ENCODE peak calls at places on chromosome 1, in nine cellular contexts. W, G, P, E, N, Y, Z, H and I are unnamed samples.
A peak's percentile ranks its signal among the peaks of the same experiment; 100 is the strongest.

GRCh38 chr1:201719812-201720521 is 109.0 kb upstream of the IPO9 start:
- DNase-seq in H (peak; percentile 90), G (no peak), W (peak; percentile 48), E (peak; percentile 57), Y (peak; percentile 96), P (no peak), Z (peak; percentile 82), N (peak; percentile 50), I (peak; percentile 92)

GRCh38 chr1:89489037-89489729 is 35.4 kb upstream of the LRRC8B start:
- DNase-seq in N (peak; percentile 14), Y (no peak), G (no peak), W (peak; percentile 35), Z (no peak), E (peak; percentile 83), H (peak; percentile 77), P (no peak), I (no peak)

GRCh38 chr1:41268154-41268770 is 26.2 kb upstream of the SCMH1 start:
- DNase-seq in G (peak; percentile 81), N (peak; percentile 85), P (peak; percentile 79), Y (peak; percentile 88), W (peak; percentile 77), Z (peak; percentile 84), H (peak; percentile 85), E (peak; percentile 69), I (peak; percentile 88)

GRCh38 chr1:178540646-178541045 is 27.7 kb downstream of the TEX35 start:
- DNase-seq in E (peak; percentile 92), Z (no peak), H (peak; percentile 94), P (no peak), W (no peak), G (no peak), Y (no peak), N (no peak), I (no peak)

GRCh38 chr1:158527190-158527815 is 26.9 kb downstream of the OR6Y1 start:
- DNase-seq in G (no peak), P (no peak), E (no peak), Z (no peak), W (no peak), H (peak; percentile 54), Y (no peak), N (no peak), I (no peak)

GRCh38 chr1:180912801-180913616 is at the start of gene KIAA1614:
- DNase-seq in N (no peak), Z (peak; percentile 66), E (peak; percentile 72), Y (peak; percentile 75), W (peak; percentile 33), G (no peak), P (peak; percentile 62), H (peak; percentile 81), I (no peak)

GRCh38 chr1:219794085-219794743 is 134.1 kb downstream of the SLC30A10 start:
- DNase-seq in G (no peak), P (no peak), E (no peak), N (no peak), Z (no peak), W (no peak), H (no peak), Y (no peak), I (no peak)

GRCh38 chr1:241817331-241817792 is 30.6 kb upstream of the EXO1 start:
- DNase-seq in E (peak; percentile 43), Z (no peak), N (no peak), W (no peak), P (no peak), Y (no peak), H (peak; percentile 71), G (no peak), I (no peak)

GRCh38 chr1:209023790-209024189 is 559.7 kb upstream of the CAMK1G start:
- DNase-seq in E (no peak), H (no peak), N (no peak), Y (no peak), P (no peak), Z (no peak), W (no peak), G (no peak), I (no peak)

GRCh38 chr1:232904566-232904965 is 45.8 kb upstream of the NTPCR start:
- DNase-seq in G (no peak), P (no peak), N (no peak), W (no peak), H (peak; percentile 87), Z (no peak), E (peak; percentile 48), Y (no peak), I (no peak)

GRCh38 chr1:207971511-207972224 is 60.7 kb upstream of the CD34 start:
- DNase-seq in G (no peak), Z (no peak), W (no peak), N (no peak), Y (no peak), P (no peak), E (no peak), H (no peak), I (no peak)

GRCh38 chr1:16158993-16159831 is 3.3 kb upstream of the EPHA2 start:
- DNase-seq in H (no peak), N (no peak), Y (no peak), W (no peak), G (peak; percentile 57), E (no peak), P (no peak), Z (no peak), I (no peak)

GRCh38 chr1:112395261-112395831 is 668 bp upstream of the CTTNBP2NL start:
- DNase-seq in N (no peak), G (no peak), E (no peak), H (no peak), W (no peak), Z (no peak), P (no peak), Y (no peak), I (no peak)

DNA sequence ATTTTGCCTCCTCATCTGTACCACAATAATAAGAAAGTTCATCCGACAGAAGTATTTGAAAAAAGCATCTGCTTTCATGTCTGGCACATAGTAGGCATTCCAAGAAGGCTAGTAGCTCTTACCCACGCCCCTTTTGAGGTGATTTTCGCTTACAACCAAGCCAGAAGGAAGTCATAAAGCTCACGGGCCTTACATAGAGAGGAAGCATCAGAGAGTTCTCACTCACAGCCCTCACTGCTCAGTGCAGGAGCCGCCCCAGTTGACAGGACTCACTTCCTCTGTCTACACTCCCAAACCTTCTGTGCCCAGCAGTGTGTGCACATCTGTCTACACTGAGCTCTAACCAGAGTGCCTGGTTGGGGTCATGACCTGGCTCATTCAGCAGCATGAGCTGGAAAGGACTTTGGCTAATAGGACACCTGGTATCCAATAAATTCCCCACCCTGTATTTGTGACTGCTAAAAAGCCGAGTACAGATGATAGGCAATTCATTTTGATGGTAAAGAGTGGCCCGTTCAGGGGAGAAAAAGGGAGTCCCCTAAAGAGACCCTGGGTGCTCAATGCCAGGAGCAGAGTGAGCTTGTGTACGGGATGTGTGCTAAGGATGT is 36.8 kb upstream of the DUSP10 start:
- DNase-seq in N (no peak), W (peak; percentile 53), E (no peak), G (no peak), Y (no peak), Z (no peak), H (no peak), P (no peak), I (no peak)
- H3K27me3 ChIP-seq in N (no peaks in the 10 kb centered on the region), W (no peaks in the 10 kb centered on the region), E (no peaks in the 10 kb centered on the region), G (no peaks in the 10 kb centered on the region), Y (no peaks in the 10 kb centered on the region), Z (no peaks in the 10 kb centered on the region), H (no peaks in the 10 kb centered on the region), P (no peaks in the 10 kb centered on the region), I (no peaks in the 10 kb centered on the region)

DNA sequence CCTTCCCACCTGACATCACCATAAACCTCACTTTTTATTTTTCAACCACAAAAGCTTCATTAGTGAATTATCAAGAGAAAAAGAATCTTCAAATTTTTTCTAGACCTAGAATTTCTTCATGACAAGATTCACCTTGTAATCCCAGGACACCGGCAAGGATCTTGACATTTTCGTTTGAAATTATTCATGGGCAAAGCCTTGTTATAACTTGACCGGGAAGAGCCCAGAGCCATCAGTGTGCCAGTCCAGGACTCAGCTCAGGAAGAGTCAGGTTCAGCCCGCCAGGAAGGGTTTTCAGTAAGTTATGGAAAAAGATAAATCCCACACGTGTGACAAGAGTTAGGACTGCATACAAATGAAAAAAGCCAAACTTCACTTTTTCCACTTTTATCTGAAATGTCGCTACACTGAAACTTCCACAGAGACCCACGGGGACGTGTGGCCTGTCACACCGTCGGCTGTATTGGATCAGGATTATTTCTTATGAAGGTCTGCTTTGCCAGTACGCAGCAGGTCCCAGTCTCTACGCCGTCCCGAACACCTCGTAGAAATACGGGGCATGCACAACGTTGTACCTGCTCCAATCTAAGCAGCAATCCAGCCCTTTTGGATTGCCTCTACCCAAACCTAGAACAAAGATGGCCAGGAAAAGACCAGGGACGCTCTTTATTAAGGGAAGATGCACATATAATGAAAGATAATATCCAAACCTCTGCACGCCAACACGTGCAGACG is 952 bp downstream of the F3 start:
- DNase-seq in W (no peak), Z (no peak), P (no peak), Y (no peak), E (no peak), H (peak; percentile 33), N (no peak), G (no peak), I (no peak)
- H3K4me3 ChIP-seq in W (peak overlapping the region; percentile 76), Z (peak overlapping the region; percentile 57), P (peak overlapping the region; percentile 99), Y (peak overlapping the region; percentile 73), E (peak overlapping the region; percentile 49), H (peak overlapping the region; percentile 90), N (peak overlapping the region; percentile 71), G (peak overlapping the region; percentile 80), I (peak overlapping the region; percentile 72)

DNA sequence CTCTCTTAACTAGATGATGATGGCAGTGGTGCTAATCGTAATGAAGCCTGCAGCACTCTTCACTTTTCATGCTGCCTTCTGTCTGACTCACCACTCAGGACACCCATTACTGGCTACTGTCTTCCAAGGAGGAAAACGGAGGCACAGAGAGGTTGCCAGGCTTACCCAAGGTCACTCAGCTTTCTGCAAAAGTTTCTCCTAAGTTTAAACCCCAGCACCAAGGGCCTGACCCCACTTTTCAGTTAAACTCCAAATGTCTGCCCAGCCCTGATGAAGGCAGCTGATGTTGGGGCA is 78.1 kb upstream of the RUNX3 start:
- DNase-seq in Y (no peak), H (peak; percentile 26), G (no peak), E (no peak), W (no peak), P (no peak), Z (no peak), N (no peak), I (no peak)
- H3K27me3 ChIP-seq in Y (peaks cover 41% of the 10 kb centered on the region), H (peaks cover 14% of the 10 kb centered on the region), G (peaks cover 5% of the 10 kb centered on the region), E (no peaks in the 10 kb centered on the region), W (peaks cover 5% of the 10 kb centered on the region), P (peaks cover 33% of the 10 kb centered on the region), Z (peaks cover 13% of the 10 kb centered on the region), N (no peaks in the 10 kb centered on the region), I (no peaks in the 10 kb centered on the region)

GRCh38 chr1:86389315-86389714 is 6.8 kb downstream of the ODF2L start:
- DNase-seq in Z (no peak), Y (no peak), H (no peak), W (no peak), E (no peak), G (no peak), N (no peak), P (no peak), I (no peak)

GRCh38 chr1:86396503-86396900 is 379 bp upstream of the ODF2L start:
- DNase-seq in P (no peak), W (no peak), E (no peak), Z (no peak), N (no peak), Y (no peak), H (no peak), G (no peak), I (no peak)

GRCh38 chr1:86395771-86396502 is at the start of gene ODF2L:
- DNase-seq in H (peak; percentile 95), Z (peak; percentile 96), P (peak; percentile 87), N (peak; percentile 94), Y (peak; percentile 95), G (peak; percentile 91), E (peak; percentile 95), W (peak; percentile 95), I (peak; percentile 94)

GRCh38 chr1:86388777-86389176 is 7.3 kb downstream of the ODF2L start:
- DNase-seq in Z (no peak), G (no peak), P (no peak), N (no peak), E (no peak), W (no peak), H (peak; percentile 24), Y (no peak), I (no peak)

GRCh38 chr1:86394416-86394815 is 1.7 kb downstream of the ODF2L start:
- DNase-seq in H (peak; percentile 76), E (no peak), G (no peak), Z (no peak), N (no peak), W (no peak), Y (no peak), P (no peak), I (no peak)
- H3K4me3 ChIP-seq in H (peak overlapping the region; percentile 86), E (peak overlapping the region; percentile 88), G (peak overlapping the region; percentile 67), Z (no peak overlapping the region), N (no peak overlapping the region), W (peak overlapping the region; percentile 83), Y (no peak overlapping the region), P (no peak overlapping the region), I (no peak overlapping the region)